ENCODE peak calls at places on chromosomes 16 and 17, in eight cellular contexts. R, E, K, G, Z, M, S and B are unnamed samples.

GRCh38 chr17:17051791-17052461 is 9.7 kb downstream of the MPRIP start:
- DNase-seq in R (no peak), E (no peak), K (peak), G (peak), Z (no peak), M (peak), S (peak), B (no peak)

GRCh38 chr17:4497101-4497824 is 1.4 kb upstream of the SPNS2 start:
- DNase-seq in R (no peak), E (no peak), K (no peak), G (no peak), Z (no peak), M (peak), S (peak), B (no peak)

GRCh38 chr17:80645706-80646325 is 101.2 kb downstream of the RPTOR start:
- DNase-seq in R (no peak), E (no peak), K (no peak), G (no peak), Z (no peak), M (no peak), S (no peak), B (no peak)

GRCh38 chr17:8956521-8956920 is 9.0 kb downstream of the PIK3R5 start:
- DNase-seq in R (no peak), E (no peak), K (no peak), G (no peak), Z (no peak), M (no peak), S (no peak), B (no peak)

GRCh38 chr17:57622886-57623433 is 122.1 kb downstream of the CCDC182 start:
- DNase-seq in R (peak), E (no peak), K (no peak), G (no peak), Z (no peak), M (peak), S (no peak), B (no peak)

GRCh38 chr16:24568392-24568791 is 29.0 kb downstream of the RBBP6 start:
- DNase-seq in R (no peak), E (no peak), K (no peak), G (no peak), Z (no peak), M (peak), S (no peak), B (no peak)

GRCh38 chr16:138049-138417 is 440 bp downstream of the NPRL3 start:
- DNase-seq in R (peak), E (peak), K (peak), G (peak), Z (no peak), M (peak), S (peak), B (no peak)

GRCh38 chr16:84832488-84833141 is 12.8 kb downstream of the CRISPLD2 start:
- DNase-seq in R (peak), E (peak), K (peak), G (no peak), Z (no peak), M (peak), S (peak), B (peak)

GRCh38 chr17:42522263-42522790 is 13.7 kb upstream of the NAGLU start:
- DNase-seq in R (no peak), E (peak), K (no peak), G (no peak), Z (no peak), M (no peak), S (no peak), B (no peak)

GRCh38 chr16:68902376-68903345 is 59.3 kb downstream of the TANGO6 start:
- DNase-seq in R (peak), E (no peak), K (no peak), G (no peak), Z (no peak), M (peak), S (no peak), B (no peak)

GRCh38 chr17:48131216-48131824 is 23.8 kb downstream of the SNX11 start:
- DNase-seq in R (peak), E (no peak), K (peak), G (peak), Z (peak), M (peak), S (no peak), B (no peak)

GRCh38 chr16:55900616-55901393 is 25.6 kb upstream of the CES5A start:
- DNase-seq in R (no peak), E (no peak), K (no peak), G (no peak), Z (no peak), M (no peak), S (no peak), B (no peak)

GRCh38 chr16:90019543-90020259 is 445 bp upstream of the DBNDD1 start:
- DNase-seq in R (no peak), E (no peak), K (no peak), G (peak), Z (no peak), M (peak), S (peak), B (no peak)

GRCh38 chr17:10198509-10199249 is at the start of gene GAS7:
- DNase-seq in R (peak), E (peak), K (peak), G (peak), Z (no peak), M (peak), S (peak), B (no peak)